ENCODE peak calls at places on chromosome 1, in seven cellular contexts. K is pancreas; O is suprapubic skin; Z is effector memory CD4-positive, alpha-beta T cell; X is CD4-positive, alpha-beta memory T cell; D is aorta; H is PC-3. T is an unnamed sample. For H3K4me1, the result is how much of the 10 kb centered on the place peaks cover.

GRCh38 chr1:192545781-192546521 is 29.6 kb upstream of the RGS1 start:
- DNase-seq in D (no peak), O (no peak), H (no peak), Z (no peak), K (no peak), X (no peak), T (no peak)

GRCh38 chr1:171748651-171749050 is 6.8 kb upstream of the VAMP4 start:
- DNase-seq in X (no peak), D (no peak), H (no peak), K (no peak), O (no peak), Z (no peak), T (no peak)

GRCh38 chr1:115052454-115053083 is 22.9 kb downstream of the TSHB start:
- DNase-seq in O (no peak), D (peak), X (peak), H (peak), K (no peak), Z (peak), T (peak)

GRCh38 chr1:184189361-184189760 is 137.8 kb downstream of the TSEN15 start:
- DNase-seq in X (no peak), D (no peak), H (no peak), O (no peak), Z (no peak), K (no peak), T (no peak)

GRCh38 chr1:151790940-151791651 is 796 bp upstream of the TDRKH start:
- DNase-seq in K (peak), D (no peak), X (no peak), H (peak), O (no peak), Z (no peak), T (no peak)

GRCh38 chr1:3566004-3566885 is 45.1 kb downstream of the MEGF6 start:
- DNase-seq in X (no peak), Z (no peak), D (no peak), O (no peak), H (no peak), K (no peak), T (no peak)

GRCh38 chr1:37056201-37056764 is 22.0 kb upstream of the GRIK3 start:
- DNase-seq in K (no peak), X (no peak), Z (no peak), O (no peak), H (no peak), D (no peak), T (no peak)

GRCh38 chr1:150161747-150162581 is 12.2 kb downstream of the PLEKHO1 start:
- DNase-seq in X (no peak), O (no peak), K (no peak), H (no peak), D (no peak), Z (no peak), T (no peak)

GRCh38 chr1:174191255-174191906 is 32.1 kb downstream of the RABGAP1L start:
- DNase-seq in K (no peak), X (no peak), O (no peak), H (peak), D (no peak), Z (no peak), T (no peak)

GRCh38 chr1:228668553-228669400 is 66.5 kb upstream of the RHOU start:
- DNase-seq in D (peak), Z (no peak), O (no peak), H (no peak), X (no peak), K (peak), T (no peak)

GRCh38 chr1:85577421-85578320 is 2.9 kb upstream of the CCN1 start:
- DNase-seq in H (no peak), D (peak), O (peak), X (no peak), Z (no peak), K (no peak), T (no peak)

GRCh38 chr1:48596036-48596435 is 124.0 kb upstream of the SPATA6 start:
- DNase-seq in X (no peak), Z (no peak), K (no peak), H (no peak), D (no peak), O (no peak), T (no peak)

GRCh38 chr1:53127546-53127945 is 14.9 kb downstream of the SLC1A7 start:
- DNase-seq in O (peak), H (no peak), X (no peak), K (no peak), D (peak), Z (no peak), T (no peak)

GRCh38 chr1:154961497-154962237 is at the start of gene PYGO2:
- DNase-seq in H (peak), Z (peak), K (peak), D (peak), X (peak), O (peak), T (no peak)

GRCh38 chr1:236990052-236990445 is 14.2 kb downstream of the MT1HL1 start:
- DNase-seq in Z (no peak), H (no peak), D (no peak), X (no peak), O (no peak), K (no peak), T (no peak)

GRCh38 chr1:213057264-213058059 is 6.4 kb downstream of the RPS6KC1 start:
- DNase-seq in Z (no peak), X (no peak), D (no peak), O (no peak), H (no peak), K (no peak), T (no peak)

GRCh38 chr1:78415165-78415564 is 75.6 kb upstream of the PTGFR start:
- DNase-seq in H (no peak), X (no peak), K (no peak), D (no peak), O (no peak), Z (no peak), T (no peak)

GRCh38 chr1:94299627-94300552 is 62.5 kb upstream of the ARHGAP29 start:
- DNase-seq in O (no peak), K (no peak), Z (no peak), X (no peak), D (no peak), H (peak), T (peak)

DNA sequence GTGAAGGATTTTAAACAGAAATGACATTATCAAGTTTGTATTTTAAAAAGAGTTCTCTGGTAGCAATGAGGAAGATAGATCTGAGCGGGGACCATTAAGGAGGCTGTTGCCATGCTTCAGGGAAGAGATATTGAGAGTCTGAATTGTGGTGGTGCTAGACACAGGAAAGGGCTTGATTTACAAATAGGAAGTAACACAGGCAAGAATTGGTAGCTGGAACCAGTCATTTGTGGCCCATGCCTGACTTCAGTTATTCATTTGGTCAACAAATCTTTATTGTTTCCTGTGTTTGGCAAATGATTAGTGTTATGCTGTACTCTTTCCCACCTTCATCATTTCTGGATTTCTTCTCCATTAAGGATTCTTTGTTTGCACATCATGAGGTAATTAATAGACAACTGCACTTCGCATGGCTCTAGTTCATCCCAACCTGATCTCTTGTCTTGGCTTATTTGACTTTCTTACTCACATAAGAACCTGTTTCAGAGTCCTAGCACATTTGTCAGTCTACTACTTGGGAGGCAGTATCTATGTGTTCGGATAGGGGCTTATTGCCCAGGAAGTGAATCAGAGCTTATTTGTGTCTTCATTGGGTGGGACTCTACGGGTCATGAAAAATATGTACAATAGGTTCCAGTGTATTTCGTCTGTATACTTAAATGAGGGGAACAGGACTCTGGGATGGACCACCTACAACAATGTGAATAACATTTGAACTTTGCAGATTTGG is 32.3 kb downstream of the EEIG2 start:
- DNase-seq in K (no peak), H (peak), X (peak), O (no peak), Z (no peak), D (no peak), T (no peak)
- H3K27ac ChIP-seq in K (no peak), H (peak), X (peak), O (peak), Z (peak), D (peak), T (no peak)

GRCh38 chr1:153081736-153082135 is 10.3 kb upstream of the SPRR2B start:
- DNase-seq in K (no peak), Z (no peak), O (no peak), X (no peak), H (no peak), D (no peak), T (no peak)

GRCh38 chr1:153087692-153088091 is 6.6 kb downstream of the SPRR2E start:
- DNase-seq in K (no peak), Z (no peak), X (no peak), H (no peak), O (no peak), D (no peak), T (no peak)
- H3K4me1 ChIP-seq in K (under half), Z (under half), X (under half), H (under half), O (under half), D (under half), T (under half)

GRCh38 chr1:9866836-9867235 is 43.1 kb upstream of the CLSTN1 start:
- DNase-seq in D (no peak), O (no peak), H (no peak), X (no peak), Z (no peak), K (no peak), T (no peak)
- H3K4me3 ChIP-seq in D (no peak), O (no peak), H (no peak), X (no peak), Z (no peak), K (no peak), T (no peak)

GRCh38 chr1:63705058-63705457 is 68.8 kb upstream of the ROR1 start:
- DNase-seq in H (no peak), D (no peak), Z (no peak), K (no peak), O (no peak), X (no peak), T (no peak)
- H3K27ac ChIP-seq in H (peak), D (no peak), Z (no peak), K (no peak), O (no peak), X (no peak), T (no peak)

DNA sequence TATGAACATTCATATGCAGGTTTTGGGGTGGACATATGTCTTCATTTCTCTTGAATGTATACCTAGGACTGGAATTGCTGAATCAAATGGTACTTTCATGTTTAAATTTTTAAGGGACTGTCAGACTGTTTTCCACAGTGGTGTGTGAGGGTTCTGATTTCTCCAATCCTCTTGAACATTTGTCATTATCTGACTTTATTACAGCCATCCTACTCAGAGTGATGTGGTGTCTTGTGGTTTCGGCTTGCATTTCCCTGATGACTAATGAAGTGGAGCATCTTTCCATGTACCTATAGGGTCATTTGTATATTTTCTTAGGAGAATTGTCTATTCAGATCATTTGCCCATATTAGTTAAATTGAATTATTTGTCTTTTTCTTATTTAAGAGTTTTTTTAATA is 35.4 kb upstream of the ZNF281 start:
- DNase-seq in X (no peak), Z (no peak), K (no peak), O (no peak), D (no peak), H (peak), T (no peak)
- H3K4me1 ChIP-seq in X (under half), Z (under half), K (under half), O (under half), D (under half), H (under half), T (under half)